ENCODE peak calls at places on chromosomes 7 and 10, in ten cellular contexts. M is PC-9, E is DND-41, I is heart left ventricle, Z is epithelial cell of esophagus, R is fibroblast of lung, Q is breast epithelium, U is bronchial epithelial cell, O is brain microvascular endothelial cell, X is ovary. B is an unnamed sample.

GRCh38 chr7:158976468-158976848 is 120.1 kb downstream of the DYNC2I1 start:
- DNase-seq in M (no peak), E (no peak), I (no peak), Z (no peak), R (no peak), Q (no peak), U (no peak), O (no peak), X (no peak), B (peak)

GRCh38 chr10:21526952-21527633 is 1.6 kb upstream of the SKIDA1 start:
- DNase-seq in M (no peak), E (no peak), I (peak), Z (peak), R (peak), Q (peak), U (peak), O (peak), X (peak), B (peak)

GRCh38 chr10:5159126-5159525 is 25.8 kb downstream of the AKR1C8 start:
- DNase-seq in M (peak), E (no peak), I (no peak), Z (peak), R (no peak), Q (no peak), U (peak), O (no peak), X (no peak), B (no peak)

GRCh38 chr7:126001344-126001743 is 1071.7 kb upstream of the POT1 start:
- DNase-seq in M (no peak), E (no peak), I (no peak), Z (no peak), R (no peak), Q (no peak), U (no peak), O (no peak), X (no peak), B (no peak)

GRCh38 chr10:115854740-115855435 is 418.1 kb downstream of the GFRA1 start:
- DNase-seq in M (no peak), E (no peak), I (no peak), Z (peak), R (peak), Q (no peak), U (peak), O (no peak), X (no peak), B (peak)

GRCh38 chr7:154591544-154591943 is 411.4 kb downstream of the PAXIP1 start:
- DNase-seq in M (no peak), E (no peak), I (no peak), Z (no peak), R (peak), Q (no peak), U (no peak), O (no peak), X (no peak), B (no peak)

GRCh38 chr7:128874140-128875031 is 11.7 kb downstream of the ATP6V1F start:
- DNase-seq in M (no peak), E (no peak), I (peak), Z (no peak), R (no peak), Q (no peak), U (no peak), O (no peak), X (no peak), B (no peak)

GRCh38 chr10:29691564-29692064 is 56.8 kb upstream of the SVIL start:
- DNase-seq in M (no peak), E (no peak), I (no peak), Z (peak), R (peak), Q (no peak), U (peak), O (peak), X (no peak), B (peak)

GRCh38 chr10:62830577-62831122 is 14.5 kb upstream of the EGR2 start:
- DNase-seq in M (no peak), E (no peak), I (no peak), Z (no peak), R (peak), Q (no peak), U (no peak), O (no peak), X (no peak), B (no peak)

GRCh38 chr7:120014920-120015465 is 258.0 kb upstream of the KCND2 start:
- DNase-seq in M (no peak), E (no peak), I (no peak), Z (no peak), R (peak), Q (no peak), U (no peak), O (no peak), X (no peak), B (no peak)

GRCh38 chr10:48257407-48257961 is 17.0 kb downstream of the FRMPD2 start:
- DNase-seq in M (no peak), E (no peak), I (no peak), Z (no peak), R (no peak), Q (no peak), U (no peak), O (no peak), X (no peak), B (no peak)

GRCh38 chr7:137962875-137963507 is 38.9 kb downstream of the CREB3L2 start:
- DNase-seq in M (peak), E (no peak), I (no peak), Z (peak), R (no peak), Q (no peak), U (peak), O (no peak), X (no peak), B (no peak)

GRCh38 chr7:32479574-32480200 is 10.5 kb downstream of the LSM5 start:
- DNase-seq in M (peak), E (peak), I (no peak), Z (peak), R (peak), Q (no peak), U (peak), O (peak), X (no peak), B (peak)

GRCh38 chr10:117619200-117619599 is 76.7 kb downstream of the EMX2 start:
- DNase-seq in M (no peak), E (no peak), I (no peak), Z (no peak), R (no peak), Q (no peak), U (no peak), O (no peak), X (no peak), B (no peak)

GRCh38 chr7:698515-699259 is 27.8 kb upstream of the DNAAF5 start:
- DNase-seq in M (no peak), E (no peak), I (no peak), Z (peak), R (no peak), Q (no peak), U (peak), O (no peak), X (no peak), B (no peak)

GRCh38 chr10:71531485-71532446 is 135.0 kb downstream of the CDH23 start:
- DNase-seq in M (no peak), E (peak), I (no peak), Z (peak), R (no peak), Q (no peak), U (peak), O (no peak), X (no peak), B (no peak)

GRCh38 chr7:28718042-28718452 is 240.1 kb downstream of the TRIL start:
- DNase-seq in M (no peak), E (no peak), I (peak), Z (no peak), R (no peak), Q (no peak), U (no peak), O (no peak), X (no peak), B (no peak)

GRCh38 chr7:128831178-128831993 is 1.2 kb downstream of the FLNC start:
- DNase-seq in M (no peak), E (no peak), I (peak), Z (no peak), R (peak), Q (no peak), U (no peak), O (peak), X (peak), B (peak)

GRCh38 chr10:94613-95012 is 40.6 kb upstream of the ZMYND11 start:
- DNase-seq in M (no peak), E (no peak), I (no peak), Z (no peak), R (no peak), Q (no peak), U (no peak), O (no peak), X (no peak), B (no peak)

GRCh38 chr10:6204063-6204340 is 1.3 kb downstream of the PFKFB3 start:
- DNase-seq in M (no peak), E (peak), I (peak), Z (peak), R (peak), Q (no peak), U (no peak), O (no peak), X (no peak), B (peak)

GRCh38 chr7:31648288-31648687 is 38.7 kb upstream of the PPP1R17 start:
- DNase-seq in M (no peak), E (no peak), I (no peak), Z (peak), R (no peak), Q (no peak), U (no peak), O (peak), X (no peak), B (no peak)

GRCh38 chr7:102891693-102892261 is 21.0 kb upstream of the LRRC17 start:
- DNase-seq in M (no peak), E (no peak), I (peak), Z (peak), R (peak), Q (no peak), U (peak), O (peak), X (no peak), B (peak)

GRCh38 chr10:77692782-77693181 is 55.2 kb upstream of the KCNMA1 start:
- DNase-seq in M (no peak), E (no peak), I (no peak), Z (peak), R (peak), Q (no peak), U (peak), O (peak), X (no peak), B (peak)

GRCh38 chr10:75547391-75548298 is 116.2 kb downstream of the LRMDA start:
- DNase-seq in M (peak), E (no peak), I (no peak), Z (peak), R (peak), Q (no peak), U (peak), O (peak), X (no peak), B (peak)
- H3K4me3 ChIP-seq in M (no peak), E (no peak), I (no peak), Z (no peak), R (no peak), Q (no peak), U (no peak), O (no peak), X (no peak), B (no peak)

GRCh38 chr7:135910393-135911036 is 66.6 kb downstream of the MTPN start:
- DNase-seq in M (no peak), E (no peak), I (no peak), Z (no peak), R (no peak), Q (no peak), U (no peak), O (no peak), X (no peak), B (no peak)

GRCh38 chr7:135914346-135914745 is 62.8 kb downstream of the MTPN start:
- DNase-seq in M (no peak), E (no peak), I (peak), Z (peak), R (no peak), Q (no peak), U (peak), O (no peak), X (no peak), B (no peak)

GRCh38 chr7:135913404-135913803 is 63.8 kb downstream of the MTPN start:
- DNase-seq in M (no peak), E (no peak), I (no peak), Z (no peak), R (no peak), Q (no peak), U (no peak), O (no peak), X (no peak), B (no peak)

GRCh38 chr7:135905858-135906257 is 71.3 kb downstream of the MTPN start:
- DNase-seq in M (no peak), E (no peak), I (no peak), Z (peak), R (peak), Q (no peak), U (no peak), O (no peak), X (no peak), B (no peak)

DNA sequence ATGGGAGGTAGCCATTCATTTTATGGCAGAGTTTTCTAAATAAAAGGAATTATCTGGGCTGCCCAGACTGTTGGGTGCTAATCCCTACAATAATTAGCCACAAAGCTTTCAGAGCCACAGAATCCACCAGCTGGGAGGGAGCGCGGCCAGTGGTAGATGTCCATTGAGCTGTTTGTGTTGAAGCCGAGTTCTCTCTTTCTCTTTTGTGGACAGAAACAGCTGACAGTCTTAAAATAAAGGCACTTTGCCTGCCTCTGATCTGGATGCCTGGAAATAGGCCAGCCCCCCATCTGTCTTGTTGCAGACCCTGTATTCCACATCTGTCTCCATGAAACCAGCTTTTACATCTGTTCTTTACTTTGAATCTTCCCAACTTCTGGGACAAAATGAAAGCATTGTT is 66.1 kb downstream of the MTPN start:
- DNase-seq in M (no peak), E (no peak), I (peak), Z (no peak), R (no peak), Q (no peak), U (no peak), O (no peak), X (peak), B (no peak)
- H3K4me3 ChIP-seq in M (no peak), E (no peak), I (peak), Z (no peak), R (no peak), Q (no peak), U (no peak), O (no peak), X (no peak), B (no peak)

DNA sequence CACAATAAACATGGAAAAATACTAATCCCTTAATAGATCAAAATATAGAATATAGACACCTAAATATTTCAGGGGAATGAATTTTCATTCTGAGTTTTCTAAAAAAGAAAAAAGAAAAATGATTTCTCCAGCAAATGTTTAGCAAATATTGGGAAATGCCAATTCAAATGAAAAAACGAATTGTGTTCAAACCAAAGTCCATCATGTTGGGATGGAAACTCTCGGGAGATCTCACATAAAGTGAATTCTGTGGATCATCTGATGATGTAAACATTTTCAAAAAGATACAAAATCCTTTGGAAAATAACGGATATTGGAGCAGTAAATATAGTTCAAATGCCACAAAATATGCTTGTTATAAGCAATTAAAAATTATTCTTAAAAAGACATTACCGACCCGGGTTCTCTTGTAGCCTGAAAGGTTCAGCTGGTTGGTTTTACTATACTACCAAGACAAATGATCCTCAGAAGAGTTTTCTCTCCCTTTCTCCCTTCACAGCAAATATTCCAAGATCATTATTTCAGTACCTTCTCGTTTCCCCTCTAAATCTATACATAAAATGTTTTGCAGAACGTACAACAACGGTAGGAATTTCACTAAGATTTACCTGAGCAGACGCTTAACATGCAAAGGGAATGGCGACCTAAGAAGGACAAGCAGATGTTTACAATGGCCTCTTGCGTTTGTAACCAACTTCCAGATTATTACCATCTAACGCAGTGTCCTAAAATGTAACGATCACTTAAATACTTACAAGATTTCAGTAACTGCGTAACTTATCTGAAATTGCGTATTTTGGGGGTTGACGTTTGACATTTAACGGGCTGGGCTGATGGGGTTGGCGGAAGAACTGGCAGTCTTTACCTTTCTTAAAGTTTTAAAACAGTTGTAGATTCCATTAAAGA is 2.5 kb downstream of the HOXA13 start:
- DNase-seq in M (no peak), E (no peak), I (no peak), Z (no peak), R (no peak), Q (no peak), U (no peak), O (no peak), X (no peak), B (peak)
- H3K4me3 ChIP-seq in M (no peak), E (no peak), I (no peak), Z (no peak), R (no peak), Q (no peak), U (no peak), O (no peak), X (no peak), B (peak)

DNA sequence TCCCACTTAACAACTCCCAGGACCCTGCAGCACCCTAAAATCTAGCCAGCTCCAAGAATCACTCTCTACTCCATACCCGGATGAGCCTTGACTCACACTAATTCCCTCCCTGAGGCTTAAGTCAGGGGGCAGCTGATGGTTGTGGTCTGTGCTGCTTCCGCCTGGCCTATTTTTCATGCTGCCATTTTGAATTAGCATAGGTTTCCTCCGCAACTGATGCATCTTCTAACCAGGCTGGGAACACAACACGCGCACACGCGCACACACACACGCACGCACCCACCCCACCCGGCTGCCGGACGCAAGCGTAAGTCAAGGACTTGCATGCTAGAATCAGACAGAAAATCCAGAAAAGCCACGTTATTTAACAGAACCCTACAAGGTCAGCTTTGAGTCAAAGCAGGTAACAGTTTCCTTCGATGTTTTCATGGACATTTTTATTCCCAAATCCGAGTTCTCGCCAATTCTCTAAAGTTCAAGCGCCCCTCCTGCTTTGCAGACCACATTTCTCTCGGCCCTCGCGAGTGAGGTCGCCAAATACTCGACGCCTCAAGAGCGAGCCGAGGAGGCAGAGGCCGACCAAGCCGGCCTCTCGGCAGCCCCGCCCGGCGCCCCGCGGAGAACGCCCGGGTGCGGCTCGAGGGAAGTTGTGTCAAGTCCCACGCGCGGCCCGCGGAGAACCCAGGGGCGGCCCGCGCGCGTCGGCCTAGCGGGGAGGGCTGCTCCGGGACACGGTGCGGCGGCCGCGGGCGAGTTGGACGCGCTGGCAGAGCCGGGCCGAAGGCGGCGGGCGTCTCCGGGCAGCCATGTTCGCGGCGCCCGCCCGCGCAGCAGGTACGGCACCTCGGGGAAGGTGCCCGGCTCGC is 977 bp downstream of the SCRN1 start:
- DNase-seq in M (no peak), E (no peak), I (peak), Z (peak), R (peak), Q (no peak), U (peak), O (peak), X (peak), B (peak)
- H3K4me3 ChIP-seq in M (peak), E (no peak), I (peak), Z (peak), R (peak), Q (peak), U (peak), O (peak), X (peak), B (peak)

GRCh38 chr7:96312502-96312901 is 9.4 kb downstream of the SLC25A13 start:
- DNase-seq in M (no peak), E (no peak), I (no peak), Z (no peak), R (no peak), Q (no peak), U (no peak), O (no peak), X (no peak), B (no peak)

GRCh38 chr7:96315109-96315480 is 6.8 kb downstream of the SLC25A13 start:
- DNase-seq in M (no peak), E (no peak), I (no peak), Z (no peak), R (no peak), Q (no peak), U (no peak), O (no peak), X (no peak), B (no peak)

GRCh38 chr7:96316949-96317348 is 4.9 kb downstream of the SLC25A13 start:
- DNase-seq in M (peak), E (no peak), I (no peak), Z (no peak), R (no peak), Q (no peak), U (no peak), O (no peak), X (no peak), B (no peak)

GRCh38 chr7:96313940-96314339 is 8.0 kb downstream of the SLC25A13 start:
- DNase-seq in M (no peak), E (no peak), I (no peak), Z (no peak), R (no peak), Q (no peak), U (no peak), O (no peak), X (no peak), B (no peak)

DNA sequence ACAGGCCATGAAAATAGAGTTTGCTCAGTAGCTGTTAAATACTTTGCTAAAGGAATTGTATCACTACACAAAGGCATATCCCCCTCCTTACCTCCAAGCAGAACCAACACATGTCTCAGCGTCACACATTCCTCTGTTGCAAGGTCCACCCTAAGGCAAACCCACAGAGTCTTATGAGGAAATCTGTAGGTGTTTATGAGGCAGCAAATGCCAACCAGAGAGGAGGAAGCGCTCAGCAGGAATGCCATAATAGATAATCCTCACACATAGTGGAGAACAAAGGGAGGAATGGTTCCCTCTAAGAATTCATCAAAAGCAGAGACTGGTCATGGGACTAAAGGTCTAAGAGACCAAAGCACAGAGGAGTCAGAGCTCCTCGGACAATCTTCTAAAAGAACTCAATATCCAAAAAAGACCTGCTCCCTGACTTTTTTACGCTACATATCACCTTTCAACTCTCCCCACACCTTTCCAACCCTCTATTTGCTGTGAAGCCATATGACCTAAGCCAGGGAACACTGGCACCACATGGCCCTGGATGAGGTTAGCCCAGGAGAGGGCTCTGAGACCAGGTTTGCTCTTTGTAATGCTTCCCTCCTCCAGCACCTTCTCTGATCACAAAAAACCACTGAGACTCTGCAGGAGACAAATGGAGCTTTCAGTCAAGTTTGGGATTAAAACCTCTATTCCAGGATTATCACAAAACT is 7.3 kb downstream of the SLC25A13 start:
- DNase-seq in M (peak), E (no peak), I (no peak), Z (peak), R (peak), Q (no peak), U (peak), O (no peak), X (no peak), B (peak)
- H3K4me3 ChIP-seq in M (no peak), E (no peak), I (no peak), Z (no peak), R (no peak), Q (no peak), U (no peak), O (no peak), X (no peak), B (no peak)

B was measured in foreskin fibroblast.